ENCODE peak calls at places on chromosomes 3 and 15, in nine cellular contexts. T is GOT3; M is endothelial cell; G is lower lobe of right lung; D is astrocyte; Q is H54; F is AG04450; R is NCI-H2029 treated with DMSO at 0.1 percent for 48 hours; C is CD4-positive, alpha-beta T cell. I is an unnamed sample.

GRCh38 chr15:83747718-83748110 is 93.8 kb downstream of the ADAMTSL3 start:
- DNase-seq in M (no peak), G (no peak), R (no peak), T (no peak), C (no peak), F (no peak), D (no peak), Q (no peak), I (no peak)

GRCh38 chr3:123773681-123774431 is 110.3 kb downstream of the MYLK start:
- DNase-seq in M (no peak), Q (no peak), F (peak), C (no peak), D (peak), T (peak), R (no peak), G (no peak), I (no peak)

GRCh38 chr3:123706871-123707270 is 122.0 kb upstream of the HACD2 start:
- DNase-seq in G (no peak), Q (no peak), C (no peak), D (peak), F (no peak), T (no peak), M (no peak), R (no peak), I (no peak)

GRCh38 chr3:191502583-191502982 is 41.6 kb downstream of the PYDC2 start:
- DNase-seq in T (no peak), R (no peak), M (no peak), D (no peak), Q (no peak), C (no peak), F (no peak), G (no peak), I (no peak)

GRCh38 chr3:51350751-51351150 is 34.3 kb upstream of the MANF start:
- DNase-seq in F (no peak), G (no peak), M (no peak), T (no peak), Q (no peak), D (no peak), R (no peak), C (no peak), I (no peak)

GRCh38 chr15:62440310-62440709 is 275.2 kb upstream of the C2CD4B start:
- DNase-seq in C (no peak), Q (no peak), G (no peak), T (no peak), M (no peak), R (no peak), D (no peak), F (no peak), I (no peak)

GRCh38 chr3:77462951-77463350 is 423.1 kb downstream of the ROBO2 start:
- DNase-seq in C (no peak), R (no peak), T (no peak), Q (no peak), G (no peak), D (no peak), F (no peak), M (no peak), I (no peak)

GRCh38 chr15:92014461-92015030 is 161.0 kb downstream of the SLCO3A1 start:
- DNase-seq in F (no peak), R (no peak), C (no peak), G (no peak), Q (no peak), M (no peak), T (no peak), D (no peak), I (no peak)

GRCh38 chr3:187295635-187296034 is 4.1 kb upstream of the MASP1 start:
- DNase-seq in C (no peak), F (no peak), M (no peak), G (no peak), R (no peak), D (no peak), Q (no peak), T (no peak), I (no peak)

I was measured in erythroblast.